ENCODE peak calls at places on chromosomes 5 and 9, in six cellular contexts. R is fibroblast of lung, Z is prostate gland, V is uterus, B is fibroblast of mammary gland, I is mucosa of descending colon. H is an unnamed sample.

GRCh38 chr5:139177809-139178581 is 20.2 kb downstream of the SIL1 start:
- DNase-seq in V (no peak), Z (peak; percentile 34), I (peak; percentile 45), R (no peak), B (peak; percentile 16), H (peak; percentile 39)

GRCh38 chr5:149694007-149694406 is 36.1 kb upstream of the PPARGC1B start:
- DNase-seq in R (no peak), I (no peak), Z (no peak), V (no peak), B (no peak), H (no peak)

GRCh38 chr5:158695595-158696330 is 404.0 kb downstream of the EBF1 start:
- DNase-seq in V (peak; percentile 76), I (peak; percentile 80), R (peak; percentile 50), B (peak; percentile 93), Z (peak; percentile 34), H (peak; percentile 91)

GRCh38 chr9:93670208-93671029 is 94.0 kb downstream of the PHF2 start:
- DNase-seq in B (peak; percentile 30), R (peak; percentile 25), V (peak; percentile 9), I (no peak), Z (no peak), H (peak; percentile 27)

GRCh38 chr9:7976856-7977255 is 177.3 kb upstream of the DMAC1 start:
- DNase-seq in V (no peak), B (no peak), Z (no peak), R (no peak), I (no peak), H (no peak)

GRCh38 chr5:91499943-91500531 is 116.9 kb upstream of the ARRDC3 start:
- DNase-seq in B (peak; percentile 65), R (peak; percentile 39), Z (no peak), I (no peak), V (no peak), H (peak; percentile 72)

GRCh38 chr9:124869466-124869985 is 7.6 kb downstream of the ARPC5L start:
- DNase-seq in B (no peak), R (peak; percentile 20), I (no peak), V (no peak), Z (no peak), H (no peak)

GRCh38 chr5:893137-893506 is 438 bp downstream of the TRIP13 start:
- DNase-seq in R (no peak), B (no peak), Z (no peak), I (no peak), V (no peak), H (no peak)

GRCh38 chr5:142319105-142319504 is 5.7 kb downstream of the SPRY4 start:
- DNase-seq in Z (no peak), B (peak; percentile 38), I (no peak), V (no peak), R (peak; percentile 24), H (peak; percentile 36)

GRCh38 chr5:178329331-178329730 is 96.7 kb upstream of the PHYKPL start:
- DNase-seq in I (no peak), B (no peak), R (no peak), V (no peak), Z (no peak), H (no peak)

GRCh38 chr9:114086607-114087006 is 8.5 kb upstream of the AMBP start:
- DNase-seq in R (no peak), I (no peak), Z (no peak), B (no peak), V (no peak), H (no peak)

GRCh38 chr5:143051244-143052058 is 281.3 kb downstream of the ARHGAP26 start:
- DNase-seq in I (no peak), V (peak; percentile 35), B (peak; percentile 92), Z (peak; percentile 39), R (peak; percentile 91), H (peak; percentile 94)

GRCh38 chr9:38401994-38402393 is 9.5 kb downstream of the ALDH1B1 start:
- DNase-seq in Z (no peak), R (no peak), B (no peak), V (no peak), I (no peak), H (no peak)

GRCh38 chr5:118233601-118234000 is 754.7 kb downstream of the DTWD2 start:
- DNase-seq in I (no peak), B (no peak), V (no peak), Z (no peak), R (peak; percentile 61), H (no peak)

GRCh38 chr5:24389968-24390367 is 254.8 kb downstream of the CDH10 start:
- DNase-seq in V (no peak), I (no peak), R (no peak), B (no peak), Z (no peak), H (no peak)

GRCh38 chr9:85508616-85509015 is 233.1 kb downstream of the AGTPBP1 start:
- DNase-seq in Z (no peak), B (no peak), I (no peak), V (no peak), R (no peak), H (no peak)

GRCh38 chr9:81849631-81850259 is 78.5 kb upstream of the SPATA31D4 start:
- DNase-seq in V (no peak), B (no peak), R (peak; percentile 62), I (peak; percentile 54), Z (no peak), H (no peak)

GRCh38 chr9:81851340-81851739 is 76.9 kb upstream of the SPATA31D4 start:
- DNase-seq in V (no peak), I (no peak), Z (no peak), B (no peak), R (no peak), H (no peak)

GRCh38 chr9:81847181-81847915 is 80.9 kb upstream of the SPATA31D4 start:
- DNase-seq in B (no peak), I (no peak), V (no peak), R (no peak), Z (peak; percentile 34), H (no peak)

GRCh38 chr9:81844131-81844567 is 84.1 kb upstream of the SPATA31D4 start:
- DNase-seq in R (peak; percentile 16), Z (no peak), V (no peak), I (no peak), B (no peak), H (no peak)

GRCh38 chr9:81848472-81848871 is 79.8 kb upstream of the SPATA31D4 start:
- DNase-seq in Z (no peak), B (peak; percentile 47), I (no peak), R (peak; percentile 46), V (no peak), H (peak; percentile 74)
- TF ChIP-seq CTCF in Z (peak; percentile 40), B (peak; percentile 51), I (no peak), R (peak; percentile 51), V (peak; percentile 50), H (peak; percentile 55)

DNA sequence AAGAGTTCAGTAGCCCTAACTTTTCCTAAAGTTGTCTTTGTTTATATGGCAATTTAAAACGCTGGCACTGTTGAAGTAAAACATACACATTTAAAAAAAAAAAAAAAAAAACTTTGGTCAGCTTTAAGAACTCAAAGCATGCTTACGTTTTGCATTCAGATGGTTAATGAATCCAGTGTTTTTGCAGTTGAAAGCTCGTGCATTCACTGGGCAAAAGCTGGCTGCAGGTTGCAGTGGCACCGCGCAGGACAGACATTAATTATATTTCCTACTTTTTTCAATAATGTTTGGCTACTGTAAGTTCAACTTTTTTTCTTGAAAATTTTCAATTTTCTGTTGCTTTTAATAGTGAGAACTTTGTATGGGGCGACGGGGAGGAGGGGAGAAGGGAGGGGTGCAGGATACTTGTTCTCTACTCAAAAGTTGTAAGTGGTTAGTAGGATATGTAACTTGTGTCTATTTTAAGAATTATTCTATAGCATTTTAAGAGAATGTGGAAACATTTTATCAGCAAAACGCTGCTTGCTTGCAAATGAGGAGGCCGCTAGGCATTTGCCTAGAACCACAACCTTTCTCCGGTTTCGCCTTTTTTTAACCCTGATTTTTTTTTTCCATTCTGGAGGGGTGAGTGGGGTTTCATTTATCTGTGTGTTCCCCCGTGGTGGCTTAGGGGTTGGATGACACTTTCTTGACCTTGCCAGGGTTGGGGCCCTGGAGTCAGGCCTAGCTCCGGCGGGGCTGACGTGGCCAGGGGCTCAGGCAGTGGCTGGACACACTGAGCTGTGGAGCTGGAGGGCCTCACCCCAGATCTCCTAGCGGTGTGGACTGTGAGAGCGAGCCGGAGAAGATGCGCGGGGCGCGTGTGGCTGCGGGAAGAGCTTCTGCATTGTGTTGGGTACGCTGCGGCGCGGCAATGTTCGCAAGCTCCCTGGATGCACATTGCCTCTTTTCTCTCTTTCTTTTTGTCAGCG is 4.2 kb downstream of the NR2F1 start:
- DNase-seq in R (peak; percentile 66), I (no peak), V (no peak), Z (no peak), B (peak; percentile 51), H (no peak)
- H3K4me3 ChIP-seq in R (peak overlapping the region; percentile 91), I (no peak overlapping the region), V (peak overlapping the region; percentile 73), Z (peak overlapping the region; percentile 56), B (peak overlapping the region; percentile 90), H (peak overlapping the region; percentile 19)

GRCh38 chr5:151745071-151745705 is 13.2 kb downstream of the ATOX1 start:
- DNase-seq in V (peak; percentile 45), Z (peak; percentile 74), R (peak; percentile 90), I (no peak), B (peak; percentile 93), H (peak; percentile 91)
- TF ChIP-seq CTCF in V (no peak), Z (no peak), R (no peak), I (no peak), B (no peak), H (no peak)

GRCh38 chr5:168064933-168065622 is 226.4 kb upstream of the WWC1 start:
- DNase-seq in V (no peak), R (no peak), I (no peak), B (no peak), Z (no peak), H (no peak)
- H3K4me3 ChIP-seq in V (no peak overlapping the region), R (no peak overlapping the region), I (no peak overlapping the region), B (no peak overlapping the region), Z (no peak overlapping the region), H (no peak overlapping the region)

DNA sequence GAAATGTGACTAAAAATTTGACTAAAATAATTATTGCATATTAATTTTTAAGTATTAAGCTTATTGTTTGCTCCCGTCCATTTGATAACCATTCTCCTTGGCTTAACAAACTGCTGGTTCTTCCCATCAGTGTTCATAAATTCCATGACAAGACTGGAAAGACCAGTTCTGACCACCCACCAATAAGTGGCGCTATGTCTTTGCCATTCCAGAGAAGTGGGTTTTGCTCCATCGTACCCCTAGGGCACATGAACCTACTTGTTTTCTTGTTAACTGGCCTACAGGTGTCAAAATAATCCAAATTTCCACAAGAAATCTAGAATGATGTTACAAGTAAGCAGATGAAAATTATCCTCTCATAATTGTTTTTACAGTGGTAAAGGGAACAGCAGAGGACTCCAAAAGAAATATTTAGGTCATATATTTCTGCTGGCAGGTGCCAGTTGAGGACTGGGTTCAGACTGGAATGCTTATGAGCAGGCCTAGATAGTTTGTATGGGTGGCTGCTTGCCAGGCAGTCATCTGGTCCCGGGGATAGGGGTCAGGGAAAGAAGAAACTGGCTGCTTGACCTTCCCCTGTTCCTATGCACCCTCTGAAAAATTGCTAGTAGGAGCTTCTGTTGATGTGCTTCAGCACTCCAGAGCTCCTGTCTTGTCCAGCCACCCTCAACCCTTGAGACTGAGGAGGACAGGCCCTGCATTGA is 283.1 kb upstream of the ADAMTSL1 start:
- DNase-seq in B (no peak), I (no peak), R (no peak), V (no peak), Z (no peak), H (no peak)
- TF ChIP-seq CTCF in B (no peak), I (no peak), R (no peak), V (no peak), Z (no peak), H (no peak)